ENCODE peak calls at places on chromosomes 11 and 22, in six cellular contexts. B is MCF 10A, W is Calu3, J is AG10803, M is HFFc6, N is GM12865. R is an unnamed sample.

GRCh38 chr11:129384415-129384814 is 8.8 kb downstream of the BARX2 start:
- DNase-seq in B (no peak), W (no peak), J (no peak), M (no peak), N (no peak), R (no peak)

GRCh38 chr11:65087216-65087615 is 3.2 kb downstream of the ZFPL1 start:
- DNase-seq in B (no peak), W (no peak), J (no peak), M (no peak), N (no peak), R (no peak)

GRCh38 chr22:24178502-24179440 is 2.5 kb upstream of the SUSD2 start:
- DNase-seq in B (no peak), W (no peak), J (no peak), M (no peak), N (peak; percentile 20), R (no peak)

GRCh38 chr11:110159491-110159890 is 66.3 kb downstream of the ZC3H12C start:
- DNase-seq in B (no peak), W (no peak), J (no peak), M (no peak), N (no peak), R (no peak)

GRCh38 chr22:36332623-36333331 is 55.0 kb downstream of the MYH9 start:
- DNase-seq in B (peak; percentile 92), W (peak; percentile 89), J (peak; percentile 42), M (peak; percentile 91), N (peak; percentile 87), R (no peak)

GRCh38 chr11:9708544-9708943 is 44.7 kb downstream of the SWAP70 start:
- DNase-seq in B (no peak), W (no peak), J (no peak), M (no peak), N (no peak), R (no peak)

GRCh38 chr22:50481440-50482106 is at the start of gene ADM2:
- DNase-seq in B (no peak), W (peak; percentile 72), J (peak; percentile 49), M (no peak), N (no peak), R (no peak)

GRCh38 chr22:21712751-21713427 is 22.7 kb downstream of the YPEL1 start:
- DNase-seq in B (peak; percentile 78), W (peak; percentile 69), J (peak; percentile 73), M (peak; percentile 66), N (peak; percentile 70), R (peak; percentile 59)

GRCh38 chr11:117743121-117743815 is 53.7 kb downstream of the DSCAML1 start:
- DNase-seq in B (peak; percentile 21), W (peak; percentile 45), J (no peak), M (no peak), N (no peak), R (no peak)

GRCh38 chr11:124807201-124807600 is 7.0 kb upstream of the MSANTD2 start:
- DNase-seq in B (no peak), W (no peak), J (no peak), M (no peak), N (no peak), R (no peak)

GRCh38 chr22:18987765-18988164 is 51.7 kb upstream of the PRODH start:
- DNase-seq in B (no peak), W (peak; percentile 66), J (no peak), M (no peak), N (peak; percentile 8), R (peak; percentile 43)

GRCh38 chr11:75347781-75348613 is 3.5 kb downstream of the ARRB1 start:
- DNase-seq in B (peak; percentile 75), W (no peak), J (peak; percentile 94), M (peak; percentile 96), N (no peak), R (no peak)

GRCh38 chr11:130527648-130528300 is 79.3 kb downstream of the ADAMTS15 start:
- DNase-seq in B (no peak), W (no peak), J (peak; percentile 32), M (no peak), N (no peak), R (no peak)

GRCh38 chr11:65613091-65613928 is 711 bp downstream of the MAP3K11 start:
- DNase-seq in B (no peak), W (peak; percentile 16), J (no peak), M (no peak), N (no peak), R (no peak)

GRCh38 chr11:8541448-8541847 is 52.6 kb downstream of the STK33 start:
- DNase-seq in B (no peak), W (no peak), J (no peak), M (no peak), N (no peak), R (no peak)

GRCh38 chr11:134499990-134500389 is 87.9 kb upstream of the B3GAT1 start:
- DNase-seq in B (no peak), W (no peak), J (no peak), M (no peak), N (no peak), R (no peak)

GRCh38 chr22:45042263-45042662 is 32.5 kb upstream of the PHF21B start:
- DNase-seq in B (no peak), W (no peak), J (no peak), M (no peak), N (no peak), R (no peak)

GRCh38 chr11:58628446-58628845 is 6.0 kb downstream of the CNTF start:
- DNase-seq in B (no peak), W (no peak), J (peak; percentile 17), M (peak; percentile 10), N (no peak), R (no peak)

GRCh38 chr22:23113067-23113846 is 28.5 kb downstream of the RSPH14 start:
- DNase-seq in B (no peak), W (no peak), J (peak; percentile 67), M (no peak), N (peak; percentile 24), R (no peak)

GRCh38 chr11:131904756-131905155 is 534.3 kb downstream of the NTM start:
- DNase-seq in B (no peak), W (no peak), J (no peak), M (no peak), N (no peak), R (peak; percentile 58)

GRCh38 chr11:131909426-131910200 is 539.2 kb downstream of the NTM start:
- DNase-seq in B (no peak), W (no peak), J (no peak), M (no peak), N (no peak), R (no peak)

GRCh38 chr11:131907371-131907770 is 537.0 kb downstream of the NTM start:
- DNase-seq in B (no peak), W (no peak), J (no peak), M (no peak), N (no peak), R (no peak)

GRCh38 chr11:131908316-131908715 is 537.9 kb downstream of the NTM start:
- DNase-seq in B (no peak), W (no peak), J (no peak), M (no peak), N (no peak), R (no peak)

GRCh38 chr11:131906963-131907362 is 536.5 kb downstream of the NTM start:
- DNase-seq in B (no peak), W (no peak), J (no peak), M (no peak), N (no peak), R (no peak)
- TF ChIP-seq CTCF in B (no peak), W (no peak), J (peak; percentile 37), M (peak; percentile 44), N (no peak), R (peak; percentile 27)

GRCh38 chr11:41459602-41460405 is at the start of gene LRRC4C:
- DNase-seq in B (no peak), W (no peak), J (no peak), M (no peak), N (no peak), R (peak; percentile 52)

GRCh38 chr11:41457216-41458014 is 2.0 kb downstream of the LRRC4C start:
- DNase-seq in B (no peak), W (no peak), J (no peak), M (no peak), N (no peak), R (no peak)

GRCh38 chr11:41456288-41456687 is 3.2 kb downstream of the LRRC4C start:
- DNase-seq in B (no peak), W (no peak), J (no peak), M (no peak), N (no peak), R (no peak)

DNA sequence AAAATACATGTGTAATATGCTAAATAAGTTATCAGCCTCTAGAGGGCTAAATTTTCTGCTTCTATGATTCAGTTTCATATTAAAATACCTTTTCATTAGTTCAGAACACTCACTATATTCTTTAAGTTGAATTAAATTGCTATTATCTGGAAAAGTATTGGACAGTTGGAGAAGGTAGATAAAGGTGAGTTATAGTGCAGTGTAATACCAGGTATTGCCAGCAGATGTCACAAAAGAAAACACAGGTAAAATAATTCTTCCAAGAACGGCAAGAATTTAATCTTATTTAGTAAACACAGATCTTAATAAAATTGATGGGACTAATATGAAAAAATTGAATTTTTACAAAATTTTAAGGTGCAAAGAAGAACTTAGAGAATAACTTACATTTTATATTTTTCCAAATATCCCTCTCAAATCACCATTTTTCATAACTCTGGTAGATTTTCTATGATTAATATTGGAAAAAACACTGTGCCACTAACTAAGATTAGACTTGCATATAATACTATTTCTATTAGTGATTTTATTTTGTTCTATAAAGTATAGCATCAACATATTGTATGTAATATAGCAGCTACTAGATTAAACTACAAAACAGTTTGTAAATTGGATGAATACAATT is 1.7 kb upstream of the LRRC4C start:
- DNase-seq in B (peak; percentile 33), W (no peak), J (no peak), M (no peak), N (peak; percentile 27), R (no peak)
- TF ChIP-seq CTCF in B (peak; percentile 67), W (peak; percentile 63), J (peak; percentile 69), M (peak; percentile 86), N (peak; percentile 51), R (no peak)

DNA sequence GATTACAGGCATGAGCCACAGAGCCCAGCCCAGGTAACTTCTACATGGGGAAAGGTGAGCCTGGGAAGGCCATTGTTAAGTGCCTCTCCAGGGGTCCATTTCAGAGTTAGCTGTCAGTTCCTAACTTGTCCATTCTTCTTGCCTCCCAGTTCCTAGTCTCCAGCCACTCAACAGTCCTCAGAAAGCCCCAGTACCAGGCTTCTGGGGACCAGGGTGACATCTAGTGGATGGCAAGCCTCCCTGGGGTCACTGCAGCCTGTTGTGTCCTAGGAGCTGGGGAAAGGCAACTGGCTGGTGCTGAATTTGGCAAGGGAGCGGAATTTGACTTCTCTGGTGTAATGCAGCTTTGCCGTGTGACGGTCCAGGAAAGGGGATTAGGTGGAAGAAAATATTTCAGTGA is 2.1 kb downstream of the LGALS12 start:
- DNase-seq in B (peak; percentile 35), W (peak; percentile 72), J (no peak), M (peak; percentile 24), N (peak; percentile 48), R (peak; percentile 54)
- TF ChIP-seq CTCF in B (no peak), W (peak; percentile 14), J (peak; percentile 20), M (peak; percentile 39), N (peak; percentile 43), R (peak; percentile 71)

DNA sequence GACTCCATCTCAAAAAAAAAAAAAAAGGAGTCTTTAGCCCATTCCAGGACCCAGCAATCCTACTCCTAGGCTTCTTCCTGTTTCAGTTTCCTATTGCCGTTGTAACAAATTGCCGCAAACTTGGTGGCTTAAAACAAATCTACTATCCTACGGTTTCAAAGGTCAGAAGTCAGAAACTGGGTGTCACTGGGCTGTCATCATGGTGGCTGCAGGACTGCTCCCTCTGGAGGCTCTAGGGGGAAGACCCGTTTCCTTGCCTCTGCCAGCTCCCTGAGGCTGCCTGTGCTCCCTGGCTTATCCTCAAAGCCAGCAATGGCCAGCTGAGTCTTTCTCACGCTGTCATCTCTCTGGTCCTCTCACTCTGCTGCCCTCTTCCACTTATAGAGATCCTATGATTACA is 8.7 kb upstream of the DAGLA start:
- DNase-seq in B (no peak), W (no peak), J (no peak), M (no peak), N (no peak), R (no peak)
- TF ChIP-seq CTCF in B (peak; percentile 22), W (peak; percentile 32), J (peak; percentile 31), M (peak; percentile 50), N (peak; percentile 27), R (peak; percentile 84)

GRCh38 chr11:92190535-92191206 is 33.9 kb upstream of the FAT3 start:
- DNase-seq in B (no peak), W (no peak), J (no peak), M (no peak), N (no peak), R (no peak)
- TF ChIP-seq CTCF in B (no peak), W (no peak), J (no peak), M (no peak), N (no peak), R (no peak)

R was measured in H1.